ENCODE peak calls at places on chromosome 6, in four cellular contexts. I is RWPE2, X is left lung, U is MM.1S. K is an unnamed sample.

GRCh38 chr6:73675466-73676098 is 20.4 kb upstream of the CD109 start:
- DNase-seq in I (no peak), X (peak; percentile 64), U (peak; percentile 77), K (peak; percentile 71)

GRCh38 chr6:138862491-138862890 is 66.6 kb downstream of the ECT2L start:
- DNase-seq in I (no peak), X (no peak), U (no peak), K (no peak)

GRCh38 chr6:105164418-105164817 is 15.4 kb downstream of the POPDC3 start:
- DNase-seq in I (no peak), X (no peak), U (no peak), K (no peak)

GRCh38 chr6:3260296-3260695 is 1.5 kb downstream of the PSMG4 start:
- DNase-seq in I (no peak), X (no peak), U (no peak), K (no peak)

GRCh38 chr6:127514396-127515227 is 4.5 kb downstream of the MTCL3 start:
- DNase-seq in I (peak; percentile 32), X (peak; percentile 44), U (no peak), K (peak; percentile 70)

GRCh38 chr6:16380220-16380809 is 141.9 kb downstream of the GMPR start:
- DNase-seq in I (no peak), X (no peak), U (no peak), K (no peak)

GRCh38 chr6:8546496-8546895 is 111.2 kb upstream of the SLC35B3 start:
- DNase-seq in I (no peak), X (no peak), U (no peak), K (no peak)

GRCh38 chr6:71383891-71384489 is 95.4 kb downstream of the OGFRL1 start:
- DNase-seq in I (no peak), X (no peak), U (peak; percentile 41), K (no peak)

GRCh38 chr6:17705778-17706579 is 746 bp downstream of the NUP153 start:
- DNase-seq in I (peak; percentile 78), X (peak; percentile 79), U (peak; percentile 91), K (peak; percentile 78)

GRCh38 chr6:136158971-136159370 is 91.1 kb downstream of the MTFR2 start:
- DNase-seq in I (no peak), X (no peak), U (no peak), K (no peak)

GRCh38 chr6:31971279-31971992 is 502 bp downstream of the DXO start:
- DNase-seq in I (no peak), X (no peak), U (no peak), K (peak; percentile 50)

GRCh38 chr6:54419885-54420284 is 111.6 kb downstream of the TINAG start:
- DNase-seq in I (no peak), X (no peak), U (no peak), K (no peak)

GRCh38 chr6:18101271-18101670 is 21.2 kb downstream of the NHLRC1 start:
- DNase-seq in I (no peak), X (no peak), U (no peak), K (no peak)

GRCh38 chr6:58198301-58198700 is 880.9 kb downstream of the PRIM2 start:
- DNase-seq in I (no peak), X (no peak), U (no peak), K (no peak)

GRCh38 chr6:159608961-159609673 is 83.9 kb downstream of the SOD2 start:
- DNase-seq in I (no peak), X (no peak), U (peak; percentile 8), K (no peak)

GRCh38 chr6:140340795-140341194 is 966.3 kb upstream of the CITED2 start:
- DNase-seq in I (no peak), X (no peak), U (no peak), K (no peak)

GRCh38 chr6:26199773-26200728 is 112.8 kb downstream of the HFE start:
- DNase-seq in I (no peak), X (no peak), U (peak; percentile 74), K (peak; percentile 64)

GRCh38 chr6:136812174-136812573 is 10.2 kb upstream of the PEX7 start:
- DNase-seq in I (no peak), X (no peak), U (no peak), K (no peak)

GRCh38 chr6:26312501-26313390 is 52.3 kb upstream of the BTN3A2 start:
- DNase-seq in I (peak; percentile 77), X (peak; percentile 75), U (peak; percentile 79), K (peak; percentile 72)

GRCh38 chr6:13147396-13148181 is 180.7 kb downstream of the TBC1D7 start:
- DNase-seq in I (no peak), X (no peak), U (no peak), K (no peak)

GRCh38 chr6:46719099-46719498 is 16.1 kb downstream of the PLA2G7 start:
- DNase-seq in I (peak; percentile 62), X (no peak), U (no peak), K (no peak)

GRCh38 chr6:69907981-69908498 is 41.7 kb downstream of the COL19A1 start:
- DNase-seq in I (no peak), X (no peak), U (no peak), K (no peak)

GRCh38 chr6:31614674-31615578 is at the start of gene AIF1:
- DNase-seq in I (no peak), X (peak; percentile 55), U (no peak), K (no peak)

GRCh38 chr6:133108377-133108776 is 132.8 kb upstream of the EYA4 start:
- DNase-seq in I (no peak), X (no peak), U (no peak), K (no peak)

GRCh38 chr6:52216932-52217331 is 27.4 kb downstream of the IL17F start:
- DNase-seq in I (no peak), X (no peak), U (peak; percentile 85), K (no peak)

GRCh38 chr6:43391448-43392031 is 22.1 kb upstream of the ZNF318 start:
- DNase-seq in I (no peak), X (no peak), U (no peak), K (no peak)

GRCh38 chr6:155185544-155185943 is 78.3 kb upstream of the CLDN20 start:
- DNase-seq in I (no peak), X (no peak), U (no peak), K (no peak)

GRCh38 chr6:130046711-130047439 is 28.5 kb downstream of the L3MBTL3 start:
- DNase-seq in I (no peak), X (no peak), U (no peak), K (no peak)

GRCh38 chr6:47832386-47833080 is 50.7 kb downstream of the OPN5 start:
- DNase-seq in I (no peak), X (no peak), U (no peak), K (no peak)

GRCh38 chr6:170221052-170221752 is 69.7 kb downstream of the DLL1 start:
- DNase-seq in I (no peak), X (peak; percentile 16), U (no peak), K (no peak)

GRCh38 chr6:52016918-52017748 is 70.3 kb downstream of the PKHD1 start:
- DNase-seq in I (no peak), X (no peak), U (peak; percentile 41), K (no peak)

GRCh38 chr6:26194329-26194701 is 107.1 kb downstream of the HFE start:
- DNase-seq in I (no peak), X (no peak), U (no peak), K (no peak)

GRCh38 chr6:87078983-87079616 is 15.8 kb downstream of the CGA start:
- DNase-seq in I (peak; percentile 56), X (peak; percentile 37), U (peak; percentile 68), K (peak; percentile 63)

GRCh38 chr6:167673951-167674350 is 152.8 kb upstream of the AFDN start:
- DNase-seq in I (no peak), X (no peak), U (no peak), K (no peak)

GRCh38 chr6:169556758-169557505 is 144.9 kb downstream of the WDR27 start:
- DNase-seq in I (no peak), X (no peak), U (peak; percentile 90), K (no peak)

GRCh38 chr6:104955491-104955890 is 1.4 kb upstream of the LIN28B start:
- DNase-seq in I (no peak), X (no peak), U (no peak), K (no peak)

GRCh38 chr6:31203345-31203979 is 33.0 kb upstream of the POU5F1 start:
- DNase-seq in I (no peak), X (no peak), U (peak; percentile 85), K (no peak)

GRCh38 chr6:1179571-1180459 is 132.1 kb upstream of the FOXQ1 start:
- DNase-seq in I (no peak), X (no peak), U (peak; percentile 83), K (no peak)
- H3K27ac ChIP-seq in I (no peak overlapping the region), X (no peak overlapping the region), U (peak overlapping the region; percentile 82), K (no peak overlapping the region)

GRCh38 chr6:6365242-6365641 is 44.8 kb upstream of the F13A1 start:
- DNase-seq in I (no peak), X (no peak), U (no peak), K (no peak)

GRCh38 chr6:6366778-6367177 is 46.3 kb upstream of the F13A1 start:
- DNase-seq in I (no peak), X (no peak), U (no peak), K (no peak)

DNA sequence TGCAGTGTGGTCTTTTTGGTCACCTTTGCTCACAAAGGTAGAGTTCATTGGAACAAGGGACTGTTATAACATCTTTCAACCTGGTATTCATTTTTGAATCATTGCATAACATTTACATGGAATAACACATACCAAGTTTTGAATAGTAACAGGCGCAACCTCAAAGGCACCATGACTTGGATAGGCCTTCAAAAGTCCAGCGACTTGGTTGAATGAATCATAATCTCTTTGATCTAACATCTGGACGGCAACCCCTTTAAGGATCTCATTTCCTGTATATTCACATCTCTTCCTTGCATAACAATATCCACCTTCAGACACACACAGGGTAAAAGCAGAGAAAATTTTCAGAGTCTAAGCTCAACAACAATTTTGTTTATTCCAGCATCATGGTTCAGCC is 41.6 kb upstream of the F13A1 start:
- DNase-seq in I (no peak), X (no peak), U (no peak), K (no peak)
- TF ChIP-seq CTCF in I (no peak), X (no peak), U (no peak), K (no peak)

GRCh38 chr6:113078791-113079190 is 731.7 kb downstream of the RFPL4B start:
- DNase-seq in I (no peak), X (no peak), U (no peak), K (no peak)

GRCh38 chr6:113089056-113089455 is 741.9 kb downstream of the RFPL4B start:
- DNase-seq in I (no peak), X (no peak), U (no peak), K (no peak)

GRCh38 chr6:113082691-113083090 is 735.6 kb downstream of the RFPL4B start:
- DNase-seq in I (no peak), X (no peak), U (peak; percentile 49), K (no peak)

GRCh38 chr6:113083947-113084346 is 736.8 kb downstream of the RFPL4B start:
- DNase-seq in I (no peak), X (no peak), U (no peak), K (no peak)
- H3K27ac ChIP-seq in I (no peak overlapping the region), X (no peak overlapping the region), U (no peak overlapping the region), K (no peak overlapping the region)

GRCh38 chr6:111204305-111204704 is 117.0 kb downstream of the SLC16A10 start:
- DNase-seq in I (no peak), X (no peak), U (no peak), K (no peak)
- TF ChIP-seq CTCF in I (no peak), X (no peak), U (no peak), K (no peak)

GRCh38 chr6:143674466-143675114 is 3.2 kb upstream of the PHACTR2 start:
- DNase-seq in I (no peak), X (no peak), U (no peak), K (no peak)
- H3K27ac ChIP-seq in I (peak overlapping the region; percentile 96), X (peak overlapping the region; percentile 56), U (no peak overlapping the region), K (no peak overlapping the region)

K was measured in lower lobe of right lung.